ENCODE peak calls at places on chromosomes 5 and 9, in seven cellular contexts. One of them, this sample, is unnamed.

GRCh38 chr9:127980056-127980705 is 608 bp downstream of the EEIG1 start:
- DNase-seq in central memory CD4-positive, alpha-beta T cell: peak
- DNase-seq in neuronal stem cell: peak
- DNase-seq in activated CD4-positive, alpha-beta T cell treated with anti-CD3 and anti-CD28 coated beads for 36 hours: peak
- DNase-seq in A172: no peak
- DNase-seq in NCI-H1092: no peak
- DNase-seq in Calu3: peak
- DNase-seq in this sample: peak

GRCh38 chr5:138453630-138454029 is 11.6 kb upstream of the EGR1 start:
- DNase-seq in central memory CD4-positive, alpha-beta T cell: no peak
- DNase-seq in neuronal stem cell: no peak
- DNase-seq in Calu3: no peak
- DNase-seq in activated CD4-positive, alpha-beta T cell treated with anti-CD3 and anti-CD28 coated beads for 36 hours: no peak
- DNase-seq in NCI-H1092: no peak
- DNase-seq in A172: no peak
- DNase-seq in this sample: no peak

GRCh38 chr5:36276864-36277263 is 24.8 kb downstream of the RANBP3L start:
- DNase-seq in A172: no peak
- DNase-seq in NCI-H1092: no peak
- DNase-seq in central memory CD4-positive, alpha-beta T cell: no peak
- DNase-seq in Calu3: no peak
- DNase-seq in activated CD4-positive, alpha-beta T cell treated with anti-CD3 and anti-CD28 coated beads for 36 hours: no peak
- DNase-seq in neuronal stem cell: no peak
- DNase-seq in this sample: no peak

GRCh38 chr5:158877124-158877581 is 222.6 kb downstream of the EBF1 start:
- DNase-seq in A172: no peak
- DNase-seq in central memory CD4-positive, alpha-beta T cell: no peak
- DNase-seq in NCI-H1092: no peak
- DNase-seq in neuronal stem cell: no peak
- DNase-seq in Calu3: no peak
- DNase-seq in activated CD4-positive, alpha-beta T cell treated with anti-CD3 and anti-CD28 coated beads for 36 hours: no peak
- DNase-seq in this sample: no peak

GRCh38 chr9:16553869-16554540 is 316.5 kb downstream of the BNC2 start:
- DNase-seq in neuronal stem cell: no peak
- DNase-seq in Calu3: no peak
- DNase-seq in central memory CD4-positive, alpha-beta T cell: no peak
- DNase-seq in activated CD4-positive, alpha-beta T cell treated with anti-CD3 and anti-CD28 coated beads for 36 hours: no peak
- DNase-seq in A172: no peak
- DNase-seq in NCI-H1092: no peak
- DNase-seq in this sample: no peak

GRCh38 chr5:35859101-35859661 is 2.5 kb downstream of the IL7R start:
- DNase-seq in NCI-H1092: no peak
- DNase-seq in activated CD4-positive, alpha-beta T cell treated with anti-CD3 and anti-CD28 coated beads for 36 hours: no peak
- DNase-seq in central memory CD4-positive, alpha-beta T cell: peak
- DNase-seq in Calu3: no peak
- DNase-seq in A172: peak
- DNase-seq in neuronal stem cell: peak
- DNase-seq in this sample: no peak

GRCh38 chr5:68277427-68277826 is 61.9 kb downstream of the PIK3R1 start:
- DNase-seq in A172: peak
- DNase-seq in neuronal stem cell: no peak
- DNase-seq in central memory CD4-positive, alpha-beta T cell: no peak
- DNase-seq in NCI-H1092: no peak
- DNase-seq in Calu3: peak
- DNase-seq in activated CD4-positive, alpha-beta T cell treated with anti-CD3 and anti-CD28 coated beads for 36 hours: no peak
- DNase-seq in this sample: no peak

GRCh38 chr5:135236187-135236835 is 162.7 kb downstream of the MACROH2A1 start:
- DNase-seq in NCI-H1092: no peak
- DNase-seq in neuronal stem cell: no peak
- DNase-seq in Calu3: no peak
- DNase-seq in A172: no peak
- DNase-seq in central memory CD4-positive, alpha-beta T cell: no peak
- DNase-seq in activated CD4-positive, alpha-beta T cell treated with anti-CD3 and anti-CD28 coated beads for 36 hours: no peak
- DNase-seq in this sample: peak

GRCh38 chr9:138064547-138064946 is 187.0 kb downstream of the CACNA1B start:
- DNase-seq in central memory CD4-positive, alpha-beta T cell: no peak
- DNase-seq in NCI-H1092: no peak
- DNase-seq in neuronal stem cell: no peak
- DNase-seq in A172: no peak
- DNase-seq in activated CD4-positive, alpha-beta T cell treated with anti-CD3 and anti-CD28 coated beads for 36 hours: no peak
- DNase-seq in Calu3: no peak
- DNase-seq in this sample: no peak